ENCODE peak calls at places on chromosomes 5 and 9, in four cellular contexts. O is right lobe of liver, F is A549, D is breast epithelium. G is an unnamed sample.
A peak's percentile ranks its signal among the peaks of the same experiment; 100 is the strongest.

GRCh38 chr9:125987420-125987819 is 240.2 kb downstream of the PBX3 start:
- DNase-seq in O (peak; percentile 31), F (no peak), D (no peak), G (no peak)

GRCh38 chr5:169521366-169521983 is 62.1 kb upstream of the SPDL1 start:
- DNase-seq in O (peak; percentile 60), F (no peak), D (no peak), G (no peak)

GRCh38 chr9:112051812-112052211 is 123.3 kb downstream of the SUSD1 start:
- DNase-seq in O (no peak), F (no peak), D (no peak), G (no peak)

GRCh38 chr9:121884057-121884512 is 209.0 kb downstream of the TTLL11 start:
- DNase-seq in O (no peak), F (no peak), D (no peak), G (no peak)

GRCh38 chr9:95605826-95606555 is 89.2 kb upstream of the PTCH1 start:
- DNase-seq in O (no peak), F (no peak), D (no peak), G (no peak)

GRCh38 chr5:164353155-164353554 is 847.7 kb downstream of the MAT2B start:
- DNase-seq in O (no peak), F (no peak), D (no peak), G (no peak)

GRCh38 chr9:95887926-95888497 is 12.5 kb downstream of the ERCC6L2 start:
- DNase-seq in O (no peak), F (no peak), D (no peak), G (no peak)

GRCh38 chr9:112570731-112571167 is 84.1 kb downstream of the KIAA1958 start:
- DNase-seq in O (peak; percentile 85), F (no peak), D (no peak), G (no peak)

GRCh38 chr9:21901538-21901937 is 92.7 kb downstream of the CDKN2A start:
- DNase-seq in O (no peak), F (no peak), D (no peak), G (no peak)

GRCh38 chr5:148759101-148759500 is 67.3 kb upstream of the ADRB2 start:
- DNase-seq in O (no peak), F (no peak), D (no peak), G (no peak)

GRCh38 chr9:123938401-123938800 is 8.5 kb upstream of the DENND1A start:
- DNase-seq in O (no peak), F (no peak), D (no peak), G (no peak)

GRCh38 chr9:81492710-81493447 is 196.5 kb downstream of the TLE1 start:
- DNase-seq in O (no peak), F (no peak), D (no peak), G (peak; percentile 79)

GRCh38 chr5:54205918-54206317 is 104.5 kb downstream of the ARL15 start:
- DNase-seq in O (no peak), F (no peak), D (no peak), G (no peak)

GRCh38 chr9:84997472-84997871 is 327.9 kb downstream of the NTRK2 start:
- DNase-seq in O (no peak), F (no peak), D (no peak), G (no peak)
- H3K27ac ChIP-seq in O (no peak overlapping the region), F (no peak overlapping the region), D (no peak overlapping the region), G (no peak overlapping the region)

GRCh38 chr9:137666505-137666809 is 47.7 kb downstream of the EHMT1 start:
- DNase-seq in O (peak; percentile 67), F (no peak), D (no peak), G (no peak)

GRCh38 chr9:137665697-137666504 is 47.1 kb downstream of the EHMT1 start:
- DNase-seq in O (no peak), F (no peak), D (no peak), G (no peak)

GRCh38 chr9:137668203-137668602 is 49.4 kb downstream of the EHMT1 start:
- DNase-seq in O (no peak), F (no peak), D (no peak), G (no peak)

GRCh38 chr9:137665226-137665625 is 46.4 kb downstream of the EHMT1 start:
- DNase-seq in O (no peak), F (no peak), D (no peak), G (no peak)

GRCh38 chr9:137666950-137667670 is 48.3 kb downstream of the EHMT1 start:
- DNase-seq in O (no peak), F (no peak), D (no peak), G (no peak)
- H3K4me3 ChIP-seq in O (no peak overlapping the region), F (no peak overlapping the region), D (no peak overlapping the region), G (no peak overlapping the region)

GRCh38 chr5:81881595-81881994 is 90.2 kb upstream of the ATG10 start:
- DNase-seq in O (no peak), F (no peak), D (no peak), G (no peak)

GRCh38 chr5:81878333-81878732 is 93.5 kb upstream of the ATG10 start:
- DNase-seq in O (no peak), F (no peak), D (no peak), G (no peak)

GRCh38 chr5:81884871-81885270 is 87.0 kb upstream of the ATG10 start:
- DNase-seq in O (no peak), F (no peak), D (no peak), G (no peak)

DNA sequence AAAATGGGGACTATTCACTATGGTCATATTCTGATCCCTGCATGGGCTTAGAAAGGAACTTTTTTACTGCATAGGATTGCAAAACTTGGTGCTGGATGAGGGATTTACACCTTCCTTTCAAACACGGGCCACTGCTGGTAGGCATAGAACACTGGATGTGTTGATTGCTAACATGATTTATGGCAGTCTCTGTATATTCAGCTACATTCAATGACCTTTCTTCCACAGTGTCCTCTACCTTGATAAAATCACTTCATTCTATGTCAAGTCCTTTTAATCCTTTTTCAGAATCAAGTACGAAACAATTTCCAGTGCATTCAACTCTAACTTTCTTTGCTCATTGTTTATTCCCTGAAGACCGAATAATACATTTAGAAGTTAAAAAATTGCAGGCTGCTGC is 91.9 kb upstream of the ATG10 start:
- DNase-seq in O (no peak), F (no peak), D (no peak), G (no peak)
- H3K27ac ChIP-seq in O (no peak overlapping the region), F (no peak overlapping the region), D (no peak overlapping the region), G (no peak overlapping the region)

GRCh38 chr5:180618487-180618829 is 27.2 kb upstream of the SCGB3A1 start:
- DNase-seq in O (no peak), F (no peak), D (no peak), G (no peak)
- H3K4me3 ChIP-seq in O (no peak overlapping the region), F (peak overlapping the region; percentile 59), D (peak overlapping the region; percentile 37), G (peak overlapping the region; percentile 29)

G was measured in SJSA1.